ENCODE peak calls at places on chromosome X, in nine cellular contexts. L is fibroblast of lung; N is fibroblast of mammary gland; S is tibial artery; J is psoas muscle; D is CD4-positive, alpha-beta T cell; Z is tibial nerve; A is RWPE1; Y is cardiac muscle cell. K is an unnamed sample.

GRCh38 chrX:71618303-71618721 is at the start of gene CXCR3:
- DNase-seq in D (peak), A (no peak), L (no peak), N (no peak), Y (peak), Z (no peak), J (no peak), S (no peak), K (peak)

GRCh38 chrX:7574325-7574724 is 268.6 kb upstream of the VCX start:
- DNase-seq in A (peak), N (peak), Y (no peak), J (no peak), D (no peak), L (no peak), S (no peak), Z (no peak), K (no peak)

GRCh38 chrX:915427-916234 is 285.0 kb downstream of the SHOX start:
- DNase-seq in A (no peak), S (no peak), L (no peak), J (no peak), N (no peak), D (no peak), Z (no peak), Y (no peak), K (no peak)

GRCh38 chrX:48683411-48683982 is at the start of gene WAS:
- DNase-seq in A (no peak), Z (no peak), L (no peak), D (peak), Y (no peak), S (no peak), J (no peak), N (no peak), K (peak)

GRCh38 chrX:154013001-154013421 is 6.7 kb downstream of the IRAK1 start:
- DNase-seq in Z (no peak), A (no peak), S (no peak), J (no peak), N (no peak), Y (no peak), L (no peak), D (no peak), K (no peak)

GRCh38 chrX:136138939-136139338 is 8.4 kb upstream of the FHL1 start:
- DNase-seq in S (no peak), N (no peak), A (no peak), D (no peak), L (no peak), Y (no peak), J (no peak), Z (no peak), K (no peak)

GRCh38 chrX:40646489-40647306 is 663 bp downstream of the CXorf38 start:
- DNase-seq in Z (peak), N (peak), D (peak), A (peak), L (peak), J (peak), S (peak), Y (peak), K (peak)

GRCh38 chrX:24424948-24425347 is 40.1 kb upstream of the PDK3 start:
- DNase-seq in S (peak), Y (peak), N (peak), J (peak), D (no peak), Z (peak), A (no peak), L (no peak), K (no peak)

GRCh38 chrX:40912166-40912565 is 173.1 kb upstream of the USP9X start:
- DNase-seq in Y (no peak), D (no peak), L (no peak), A (no peak), S (no peak), J (no peak), Z (no peak), N (no peak), K (no peak)

GRCh38 chrX:155279873-155280272 is 15.6 kb upstream of the RAB39B start:
- DNase-seq in J (no peak), A (no peak), N (no peak), L (no peak), D (no peak), S (no peak), Y (no peak), Z (no peak), K (no peak)

GRCh38 chrX:136646602-136647239 is 1.2 kb upstream of the CD40LG start:
- DNase-seq in L (no peak), D (peak), A (no peak), N (no peak), S (no peak), Z (no peak), J (no peak), Y (no peak), K (no peak)

GRCh38 chrX:53047228-53047627 is 1.4 kb upstream of the GPR173 start:
- DNase-seq in A (no peak), J (no peak), Z (no peak), N (peak), L (peak), D (no peak), Y (no peak), S (no peak), K (no peak)

GRCh38 chrX:141760761-141761160 is 62.2 kb upstream of the SPANXD start:
- DNase-seq in Y (no peak), L (no peak), S (no peak), N (peak), Z (no peak), A (peak), J (no peak), D (no peak), K (no peak)

GRCh38 chrX:105221374-105221773 is 880 bp upstream of the TEX13A start:
- DNase-seq in N (no peak), Y (no peak), L (no peak), A (no peak), S (no peak), Z (no peak), J (no peak), D (no peak), K (no peak)

GRCh38 chrX:141759238-141759637 is 60.7 kb upstream of the SPANXD start:
- DNase-seq in Y (no peak), A (no peak), S (no peak), L (no peak), Z (no peak), D (no peak), N (no peak), J (no peak), K (no peak)

GRCh38 chrX:44305921-44306320 is 37.6 kb downstream of the EFHC2 start:
- DNase-seq in J (no peak), Z (no peak), L (peak), S (no peak), A (no peak), Y (no peak), D (no peak), N (no peak), K (no peak)

GRCh38 chrX:20101927-20102581 is 14.7 kb downstream of the MAP7D2 start:
- DNase-seq in S (no peak), Z (no peak), L (no peak), A (no peak), Y (no peak), N (no peak), J (no peak), D (no peak), K (no peak)

GRCh38 chrX:150643271-150643670 is 49.9 kb upstream of the MTMR1 start:
- DNase-seq in J (no peak), A (peak), N (peak), D (no peak), Y (peak), Z (no peak), S (no peak), L (peak), K (no peak)

GRCh38 chrX:123731987-123732678 is 719 bp downstream of the THOC2 start:
- DNase-seq in Y (peak), J (peak), A (peak), L (peak), D (no peak), S (no peak), Z (no peak), N (no peak), K (no peak)

GRCh38 chrX:24528605-24529004 is 63.5 kb downstream of the PDK3 start:
- DNase-seq in J (no peak), Y (no peak), A (no peak), L (no peak), N (no peak), D (no peak), Z (no peak), S (no peak), K (no peak)

GRCh38 chrX:13891367-13892146 is 74.7 kb upstream of the GPM6B start:
- DNase-seq in S (no peak), L (no peak), D (no peak), J (no peak), Z (no peak), N (no peak), A (no peak), Y (no peak), K (no peak)

GRCh38 chrX:13685126-13685763 is 3.7 kb upstream of the RAB9A start:
- DNase-seq in A (peak), D (no peak), Y (no peak), Z (no peak), J (no peak), S (no peak), L (no peak), N (peak), K (no peak)

GRCh38 chrX:7316887-7317286 is 168.9 kb upstream of the PUDP start:
- DNase-seq in L (peak), Z (no peak), N (peak), A (no peak), S (no peak), Y (no peak), D (no peak), J (no peak), K (no peak)

GRCh38 chrX:103356023-103356798 is at the start of gene TCEAL9:
- DNase-seq in N (peak), Y (peak), L (peak), Z (peak), S (peak), D (no peak), J (peak), A (no peak), K (peak)

GRCh38 chrX:115679460-115679859 is 118.5 kb downstream of the PLS3 start:
- DNase-seq in L (peak), D (no peak), Y (peak), J (no peak), A (peak), N (peak), Z (no peak), S (no peak), K (no peak)

DNA sequence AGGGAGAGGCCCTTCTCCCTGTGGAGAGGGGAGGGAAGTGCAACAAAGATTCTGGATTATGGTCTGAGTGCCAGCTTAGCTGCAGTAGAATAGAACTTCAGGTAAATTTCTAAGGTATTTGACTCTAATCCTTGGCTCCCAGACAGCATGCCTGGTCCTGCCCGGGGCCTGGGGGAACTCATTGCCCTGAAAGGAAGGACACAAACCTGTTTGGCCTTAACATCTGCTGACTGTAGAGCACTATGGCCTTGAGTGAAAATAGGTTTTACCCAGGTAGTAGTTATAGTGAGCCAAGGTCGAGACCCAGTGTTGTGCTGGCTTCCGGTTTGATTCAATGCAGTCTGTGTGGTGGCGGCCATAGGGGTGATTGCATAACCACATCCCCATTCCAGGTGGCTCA is 64.4 kb downstream of the RPS6KA6 start:
- DNase-seq in Z (no peak), S (no peak), A (peak), L (no peak), J (no peak), N (no peak), Y (no peak), D (no peak), K (no peak)
- TF ChIP-seq CTCF in Z (no peak), S (no peak), A (no peak), L (no peak), J (no peak), N (no peak), Y (no peak), D (no peak), K (no peak)

GRCh38 chrX:107450823-107451509 is 1.5 kb downstream of the FRMPD3 start:
- DNase-seq in D (no peak), J (no peak), A (no peak), L (no peak), Y (no peak), S (no peak), Z (no peak), N (peak), K (no peak)
- TF ChIP-seq CTCF in D (no peak), J (no peak), A (no peak), L (no peak), Y (peak), S (no peak), Z (no peak), N (no peak), K (no peak)

DNA sequence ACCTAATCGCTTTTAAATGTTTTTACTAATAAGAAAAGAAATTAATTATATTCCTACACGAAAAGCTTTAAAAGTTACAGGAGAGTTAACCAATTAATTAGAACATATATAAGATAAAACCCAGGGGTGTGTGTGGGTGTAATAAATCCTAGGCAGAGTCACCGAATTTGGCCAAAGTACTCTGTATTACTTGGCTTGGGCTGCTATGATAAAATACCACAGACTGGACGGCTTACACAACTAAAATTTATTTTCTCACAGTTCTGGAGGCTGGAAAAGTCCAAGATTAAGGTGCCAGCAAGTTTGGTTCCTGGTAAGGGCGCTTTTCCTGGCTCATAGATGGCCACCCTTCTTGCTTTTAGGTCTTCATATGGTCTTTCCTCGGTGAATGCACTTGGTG is 10.4 kb downstream of the AWAT1 start:
- DNase-seq in N (peak), S (no peak), D (no peak), J (no peak), L (no peak), Y (no peak), A (no peak), Z (no peak), K (no peak)
- TF ChIP-seq CTCF in N (no peak), S (no peak), D (no peak), J (no peak), L (no peak), Y (no peak), A (no peak), Z (no peak), K (no peak)

DNA sequence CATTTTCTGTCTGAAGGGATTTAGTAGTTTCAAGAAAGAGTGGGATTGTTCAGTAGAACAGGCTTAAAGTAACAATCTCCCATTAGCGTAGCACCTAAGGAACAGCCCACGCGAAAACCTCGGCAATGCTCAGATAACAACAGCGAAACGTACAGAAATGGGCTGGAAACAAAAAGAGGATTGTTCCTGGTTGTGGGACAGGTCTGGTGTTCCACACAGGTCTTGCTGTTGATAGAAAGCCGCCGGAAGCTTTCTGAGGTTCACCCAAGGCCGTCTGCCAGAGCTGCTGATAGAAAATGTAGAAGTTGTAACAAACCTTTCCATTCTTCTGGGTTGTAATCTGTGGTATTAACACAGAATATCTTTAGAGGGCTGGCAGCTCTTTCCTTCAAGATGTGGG is 69.4 kb upstream of the CLCN4 start:
- DNase-seq in J (no peak), N (no peak), L (no peak), A (no peak), Y (no peak), D (no peak), S (no peak), Z (no peak), K (no peak)
- TF ChIP-seq CTCF in J (no peak), N (no peak), L (no peak), A (no peak), Y (no peak), D (no peak), S (no peak), Z (no peak), K (no peak)

GRCh38 chrX:74389016-74389415 is 32.3 kb upstream of the SLC16A2 start:
- DNase-seq in D (no peak), Z (no peak), Y (no peak), N (no peak), S (no peak), A (no peak), L (no peak), J (no peak), K (no peak)

GRCh38 chrX:74382613-74383012 is 38.7 kb upstream of the SLC16A2 start:
- DNase-seq in Y (peak), S (peak), D (peak), N (peak), A (peak), J (peak), Z (peak), L (peak), K (peak)

DNA sequence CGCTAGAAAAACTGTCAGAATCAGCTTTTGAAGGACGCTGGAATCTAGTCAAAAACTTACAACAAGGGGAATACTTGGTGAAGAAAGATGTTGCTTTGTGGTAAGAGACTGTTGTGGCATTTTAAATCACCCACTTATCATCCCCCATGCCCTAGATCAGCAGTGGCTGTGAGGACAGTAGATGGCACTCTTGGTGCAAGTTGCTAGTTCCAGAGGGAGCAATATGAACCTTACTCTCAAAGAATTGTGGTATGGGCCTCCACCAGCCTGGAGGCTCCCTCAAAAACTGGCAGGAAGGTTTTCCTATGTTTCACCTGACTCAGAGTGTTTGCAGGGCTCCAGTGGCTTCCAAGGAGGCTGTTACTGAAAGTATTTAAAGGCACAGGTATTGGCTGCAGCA is 37.7 kb upstream of the SLC16A2 start:
- DNase-seq in A (peak), L (peak), S (peak), N (peak), J (no peak), D (peak), Z (peak), Y (peak), K (no peak)
- TF ChIP-seq CTCF in A (no peak), L (peak), S (peak), N (peak), J (peak), D (no peak), Z (peak), Y (peak), K (peak)

DNA sequence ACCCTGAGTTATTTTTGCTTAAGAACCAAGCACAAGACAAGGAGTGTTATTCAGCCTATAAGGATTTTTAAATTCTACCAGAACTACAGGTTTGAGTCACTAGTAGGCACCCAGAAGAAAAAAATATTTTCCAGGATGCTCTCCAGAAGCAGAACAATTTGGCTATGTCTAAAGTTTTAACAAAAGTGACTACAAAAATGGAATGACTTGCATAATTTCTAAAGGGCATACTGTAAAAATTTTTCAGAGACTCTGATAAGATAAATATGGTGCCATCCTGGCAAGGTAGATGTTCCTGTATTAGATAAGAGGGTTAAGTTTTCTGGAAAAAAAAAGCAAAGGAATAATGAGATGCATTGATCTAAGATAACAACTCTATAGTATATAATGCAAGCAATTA is 68.6 kb upstream of the FAM9A start:
- DNase-seq in S (no peak), Y (no peak), Z (no peak), J (no peak), D (no peak), A (no peak), L (no peak), N (no peak), K (no peak)
- TF ChIP-seq CTCF in S (no peak), Y (no peak), Z (no peak), J (no peak), D (no peak), A (no peak), L (no peak), N (no peak), K (no peak)

GRCh38 chrX:138756234-138756633 is 44.7 kb upstream of the FGF13 start:
- DNase-seq in N (peak), A (peak), Y (peak), Z (peak), J (peak), L (peak), D (no peak), S (peak), K (peak)
- TF ChIP-seq CTCF in N (peak), A (no peak), Y (no peak), Z (no peak), J (peak), L (peak), D (no peak), S (peak), K (no peak)

GRCh38 chrX:38336538-38337240 is 9.4 kb upstream of the RPGR start:
- DNase-seq in S (no peak), L (no peak), D (no peak), Z (no peak), N (no peak), J (no peak), Y (no peak), A (no peak), K (no peak)

GRCh38 chrX:38332505-38332904 is 5.2 kb upstream of the RPGR start:
- DNase-seq in S (no peak), Z (no peak), D (no peak), N (no peak), L (no peak), J (no peak), A (no peak), Y (no peak), K (no peak)

GRCh38 chrX:38335382-38335781 is 8.1 kb upstream of the RPGR start:
- DNase-seq in Z (no peak), A (no peak), Y (no peak), L (no peak), S (no peak), D (no peak), N (no peak), J (no peak), K (no peak)
- TF ChIP-seq CTCF in Z (no peak), A (no peak), Y (peak), L (no peak), S (no peak), D (no peak), N (peak), J (no peak), K (no peak)

DNA sequence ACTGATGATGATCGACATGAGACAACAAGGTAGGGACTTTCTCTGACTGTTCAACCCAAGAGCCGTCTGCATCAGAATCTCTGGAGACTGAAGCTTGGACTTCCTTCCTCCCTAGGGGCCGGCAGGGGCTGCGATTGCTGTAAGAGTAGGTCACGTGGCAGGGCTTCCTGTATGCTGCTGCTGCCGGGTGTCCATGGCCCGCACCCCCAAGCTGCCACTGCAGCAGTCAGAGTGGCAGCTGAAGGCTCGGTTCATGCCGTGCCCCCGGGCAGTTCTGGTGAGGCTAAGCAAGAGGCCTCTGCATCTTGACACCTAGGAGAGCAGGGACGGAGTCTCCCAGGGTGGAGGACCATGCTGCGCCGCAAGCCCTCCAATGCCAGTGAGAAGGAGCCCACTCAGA is at the start of gene SASH3:
- DNase-seq in Y (no peak), A (no peak), Z (peak), L (no peak), N (no peak), J (peak), D (peak), S (peak), K (peak)
- TF ChIP-seq CTCF in Y (no peak), A (no peak), Z (no peak), L (no peak), N (no peak), J (no peak), D (no peak), S (no peak), K (no peak)